ENCODE peak calls at places on chromosome 17, in seven cellular contexts. H is retina; D is activated T-cell treated with anti-CD3 and anti-CD28 coated beads, Interleukin-2, amount 50 U/mL, for 4 hours; W is fibroblast of mammary gland; K is AG09309; G is ovary; C is stimulated activated CD8-positive, alpha-beta memory T cell treated with anti-CD3 and anti-CD28 coated beads, Interleukin-2, amount 100 ng/mL, for 1 hour. T is an unnamed sample.
A peak's percentile ranks its signal among the peaks of the same experiment; 100 is the strongest.

GRCh38 chr17:31413871-31414589 is 22.6 kb downstream of the RAB11FIP4 start:
- DNase-seq in W (peak; percentile 79), H (peak; percentile 82), K (peak; percentile 40), G (no peak), C (no peak), D (no peak), T (no peak)

GRCh38 chr17:29215717-29216116 is 30.9 kb upstream of the CRYBA1 start:
- DNase-seq in H (no peak), D (no peak), C (no peak), W (peak; percentile 65), G (no peak), K (no peak), T (no peak)

GRCh38 chr17:81885869-81886548 is 5.4 kb downstream of the ALYREF start:
- DNase-seq in G (no peak), K (no peak), W (peak; percentile 56), H (no peak), C (no peak), D (no peak), T (no peak)

GRCh38 chr17:53628011-53628410 is 194.7 kb upstream of the KIF2B start:
- DNase-seq in D (no peak), W (peak; percentile 18), G (no peak), C (no peak), K (no peak), H (no peak), T (no peak)

GRCh38 chr17:15269690-15270089 is 4.6 kb upstream of the PMP22 start:
- DNase-seq in W (no peak), D (no peak), G (no peak), C (no peak), K (no peak), H (no peak), T (no peak)

GRCh38 chr17:44256671-44257070 is 11.3 kb downstream of the SLC4A1 start:
- DNase-seq in W (no peak), G (no peak), K (no peak), D (no peak), C (no peak), H (no peak), T (no peak)

GRCh38 chr17:75689441-75689873 is 22.3 kb downstream of the SAP30BP start:
- DNase-seq in W (no peak), H (no peak), C (no peak), D (peak; percentile 13), K (no peak), G (no peak), T (peak; percentile 13)

GRCh38 chr17:80432961-80433550 is 18.1 kb downstream of the ENDOV start:
- DNase-seq in G (no peak), W (no peak), C (no peak), K (no peak), D (no peak), H (no peak), T (no peak)

GRCh38 chr17:28906276-28907051 is 3.6 kb upstream of the DHRS13 start:
- DNase-seq in C (no peak), W (no peak), D (no peak), H (no peak), K (no peak), G (no peak), T (no peak)

GRCh38 chr17:80068301-80069160 is 32.1 kb downstream of the CCDC40 start:
- DNase-seq in D (no peak), G (peak; percentile 53), H (no peak), C (no peak), W (peak; percentile 35), K (no peak), T (no peak)

GRCh38 chr17:39376434-39376833 is 25.0 kb downstream of the FBXL20 start:
- DNase-seq in H (no peak), C (no peak), K (no peak), D (no peak), W (no peak), G (no peak), T (no peak)

GRCh38 chr17:38564869-38565268 is 40.9 kb downstream of the SRCIN1 start:
- DNase-seq in H (peak; percentile 39), C (no peak), W (no peak), G (no peak), K (no peak), D (no peak), T (no peak)

GRCh38 chr17:64059756-64060155 is 39.3 kb upstream of the ICAM2 start:
- DNase-seq in C (no peak), K (no peak), H (no peak), W (no peak), G (no peak), D (no peak), T (no peak)

GRCh38 chr17:6374761-6375312 is 60.1 kb downstream of the AIPL1 start:
- DNase-seq in W (peak; percentile 2), D (peak; percentile 7), H (peak; percentile 48), G (no peak), K (no peak), C (no peak), T (peak; percentile 25)

GRCh38 chr17:50210249-50211225 is 9.1 kb upstream of the COL1A1 start:
- DNase-seq in H (peak; percentile 67), K (peak; percentile 91), D (no peak), C (no peak), W (peak; percentile 99), G (peak; percentile 89), T (no peak)

GRCh38 chr17:67194134-67194533 is 50.9 kb downstream of the HELZ start:
- DNase-seq in C (no peak), H (no peak), D (no peak), G (no peak), K (no peak), W (no peak), T (no peak)

GRCh38 chr17:57533684-57534305 is 211.3 kb downstream of the CCDC182 start:
- DNase-seq in W (no peak), C (no peak), K (no peak), H (no peak), G (no peak), D (no peak), T (no peak)

GRCh38 chr17:66730497-66730923 is 104.4 kb upstream of the CACNG5 start:
- DNase-seq in G (no peak), C (no peak), D (no peak), K (no peak), W (no peak), H (no peak), T (no peak)

GRCh38 chr17:73933164-73933766 is 270.2 kb upstream of the RPL38 start:
- DNase-seq in D (no peak), W (no peak), K (no peak), H (no peak), C (no peak), G (no peak), T (no peak)

GRCh38 chr17:48246623-48247022 is 139.1 kb downstream of the SNX11 start:
- DNase-seq in W (no peak), H (no peak), G (no peak), C (no peak), K (no peak), D (no peak), T (no peak)

GRCh38 chr17:4738136-4739121 is 1.2 kb upstream of the ZMYND15 start:
- DNase-seq in K (no peak), G (no peak), D (no peak), C (no peak), W (no peak), H (no peak), T (no peak)

GRCh38 chr17:39634384-39634871 is 2.5 kb upstream of the STARD3 start:
- DNase-seq in C (no peak), G (no peak), H (peak; percentile 69), K (no peak), W (peak; percentile 50), D (no peak), T (no peak)

GRCh38 chr17:45013021-45013997 is 38.1 kb downstream of the DCAKD start:
- DNase-seq in W (peak; percentile 35), H (no peak), D (no peak), K (no peak), G (no peak), C (no peak), T (no peak)

GRCh38 chr17:49850772-49851386 is 3.0 kb upstream of the TAC4 start:
- DNase-seq in C (no peak), W (no peak), D (no peak), G (no peak), H (peak; percentile 50), K (no peak), T (no peak)

GRCh38 chr17:65173284-65173793 is 36.2 kb downstream of the RGS9 start:
- DNase-seq in C (peak; percentile 60), W (peak; percentile 63), H (peak; percentile 51), G (no peak), K (no peak), D (peak; percentile 48), T (peak; percentile 60)

GRCh38 chr17:80051681-80052080 is 15.2 kb downstream of the CCDC40 start:
- DNase-seq in G (no peak), W (no peak), K (no peak), H (no peak), D (no peak), C (no peak), T (no peak)

GRCh38 chr17:80109713-80110446 is 8.5 kb downstream of the GAA start:
- DNase-seq in K (no peak), C (no peak), G (no peak), H (no peak), D (no peak), W (no peak), T (no peak)

GRCh38 chr17:29162909-29163341 is 17.3 kb downstream of the MYO18A start:
- DNase-seq in K (no peak), W (peak; percentile 63), G (no peak), D (no peak), H (no peak), C (no peak), T (no peak)

GRCh38 chr17:60740584-60740983 is 62.9 kb downstream of the BCAS3 start:
- DNase-seq in G (no peak), K (no peak), W (no peak), H (no peak), C (no peak), D (no peak), T (no peak)

GRCh38 chr17:44219126-44219635 is 294 bp downstream of the UBTF start:
- DNase-seq in K (no peak), D (peak; percentile 59), W (peak; percentile 63), G (peak; percentile 75), H (peak; percentile 67), C (peak; percentile 52), T (no peak)

GRCh38 chr17:76444518-76445311 is 8.2 kb downstream of the UBE2O start:
- DNase-seq in D (no peak), C (no peak), H (peak; percentile 60), K (no peak), W (peak; percentile 22), G (no peak), T (no peak)

GRCh38 chr17:19753661-19754463 is 5.8 kb upstream of the ALDH3A1 start:
- DNase-seq in H (no peak), W (no peak), K (no peak), D (no peak), C (no peak), G (no peak), T (no peak)

GRCh38 chr17:50267074-50267841 is 7.0 kb upstream of the TMEM92 start:
- DNase-seq in W (peak; percentile 68), G (peak; percentile 58), K (no peak), C (no peak), D (no peak), H (no peak), T (no peak)

GRCh38 chr17:38329284-38329683 is 14.5 kb downstream of the GPR179 start:
- DNase-seq in C (no peak), H (no peak), G (no peak), W (no peak), D (no peak), K (no peak), T (no peak)

GRCh38 chr17:39607057-39607850 is 466 bp downstream of the NEUROD2 start:
- DNase-seq in W (no peak), D (no peak), H (no peak), C (no peak), K (no peak), G (no peak), T (no peak)

GRCh38 chr17:58364270-58364942 is 12.4 kb upstream of the SUPT4H1 start:
- DNase-seq in W (no peak), H (no peak), C (no peak), G (no peak), K (no peak), D (no peak), T (no peak)

GRCh38 chr17:38868095-38868967 is 1.5 kb upstream of the LASP1 start:
- DNase-seq in D (no peak), H (no peak), W (peak; percentile 72), C (no peak), K (no peak), G (peak; percentile 72), T (no peak)

GRCh38 chr17:75526555-75527270 is 1.2 kb downstream of the LLGL2 start:
- DNase-seq in G (no peak), W (no peak), H (no peak), C (no peak), K (no peak), D (no peak), T (no peak)

T was measured in activated CD8-positive, alpha-beta memory T cell treated with anti-CD3 and anti-CD28 coated beads for 4 hours.